ENCODE peak calls at places on chromosome X, in four cellular contexts. One of them, this sample, is unnamed.

GRCh38 chrX:133594156-133594555 is 178.9 kb upstream of the GPC4 start:
- DNase-seq in neuronal stem cell: no peak
- DNase-seq in AG10803: no peak
- DNase-seq in endodermal cell: no peak
- DNase-seq in this sample: peak

GRCh38 chrX:40152706-40153334 is 55.1 kb upstream of the BCOR start:
- DNase-seq in AG10803: no peak
- DNase-seq in neuronal stem cell: no peak
- DNase-seq in endodermal cell: peak
- DNase-seq in this sample: peak

GRCh38 chrX:40056420-40056819 is 41.3 kb downstream of the BCOR start:
- DNase-seq in AG10803: no peak
- DNase-seq in endodermal cell: no peak
- DNase-seq in neuronal stem cell: no peak
- DNase-seq in this sample: no peak

GRCh38 chrX:25219480-25219879 is 203.7 kb upstream of the ARX start:
- DNase-seq in AG10803: no peak
- DNase-seq in endodermal cell: no peak
- DNase-seq in neuronal stem cell: no peak
- DNase-seq in this sample: no peak

GRCh38 chrX:78388663-78389062 is 61.3 kb upstream of the CYSLTR1 start:
- DNase-seq in AG10803: no peak
- DNase-seq in neuronal stem cell: no peak
- DNase-seq in endodermal cell: no peak
- DNase-seq in this sample: no peak

GRCh38 chrX:122625239-122625638 is 558.8 kb upstream of the GRIA3 start:
- DNase-seq in endodermal cell: no peak
- DNase-seq in AG10803: no peak
- DNase-seq in neuronal stem cell: no peak
- DNase-seq in this sample: no peak

GRCh38 chrX:110145854-110146253 is 142.9 kb downstream of the TMEM164 start:
- DNase-seq in endodermal cell: peak
- DNase-seq in neuronal stem cell: no peak
- DNase-seq in AG10803: peak
- DNase-seq in this sample: peak

GRCh38 chrX:63387411-63387810 is 36.3 kb upstream of the SPIN4 start:
- DNase-seq in AG10803: no peak
- DNase-seq in neuronal stem cell: no peak
- DNase-seq in endodermal cell: no peak
- DNase-seq in this sample: no peak

GRCh38 chrX:46029777-46030176 is 515.4 kb downstream of the ZNF674 start:
- DNase-seq in neuronal stem cell: no peak
- DNase-seq in endodermal cell: no peak
- DNase-seq in AG10803: no peak
- DNase-seq in this sample: no peak

GRCh38 chrX:115559672-115560071 is 1.3 kb upstream of the PLS3 start:
- DNase-seq in endodermal cell: no peak
- DNase-seq in AG10803: no peak
- DNase-seq in neuronal stem cell: no peak
- DNase-seq in this sample: no peak

GRCh38 chrX:25034889-25035288 is 19.1 kb upstream of the ARX start:
- DNase-seq in AG10803: peak
- DNase-seq in endodermal cell: peak
- DNase-seq in neuronal stem cell: no peak
- DNase-seq in this sample: peak

GRCh38 chrX:106481341-106481740 is 130.4 kb upstream of the RADX start:
- DNase-seq in endodermal cell: peak
- DNase-seq in neuronal stem cell: peak
- DNase-seq in AG10803: peak
- DNase-seq in this sample: peak

GRCh38 chrX:132876509-132876837 is 82.0 kb downstream of the HS6ST2 start:
- DNase-seq in endodermal cell: peak
- DNase-seq in AG10803: no peak
- DNase-seq in neuronal stem cell: no peak
- DNase-seq in this sample: no peak

GRCh38 chrX:8103655-8104054 is 67.4 kb downstream of the VCX2 start:
- DNase-seq in AG10803: no peak
- DNase-seq in neuronal stem cell: no peak
- DNase-seq in endodermal cell: no peak
- DNase-seq in this sample: no peak

GRCh38 chrX:50158616-50159015 is 42.2 kb downstream of the AKAP4 start:
- DNase-seq in AG10803: no peak
- DNase-seq in endodermal cell: no peak
- DNase-seq in neuronal stem cell: no peak
- DNase-seq in this sample: no peak

GRCh38 chrX:119694601-119695534 is 1.9 kb upstream of the SEPTIN6 start:
- DNase-seq in neuronal stem cell: no peak
- DNase-seq in AG10803: no peak
- DNase-seq in endodermal cell: peak
- DNase-seq in this sample: no peak

GRCh38 chrX:27675493-27675892 is 85.3 kb downstream of the DCAF8L2 start:
- DNase-seq in AG10803: peak
- DNase-seq in neuronal stem cell: no peak
- DNase-seq in endodermal cell: no peak
- DNase-seq in this sample: peak

GRCh38 chrX:6225307-6226052 is 3.2 kb downstream of the NLGN4X start:
- DNase-seq in neuronal stem cell: peak
- DNase-seq in AG10803: no peak
- DNase-seq in endodermal cell: peak
- DNase-seq in this sample: no peak

GRCh38 chrX:68903111-68903510 is 74.3 kb downstream of the EFNB1 start:
- DNase-seq in AG10803: no peak
- DNase-seq in neuronal stem cell: no peak
- DNase-seq in endodermal cell: no peak
- DNase-seq in this sample: no peak

GRCh38 chrX:112769034-112769433 is 71.6 kb downstream of the AMOT start:
- DNase-seq in AG10803: peak
- DNase-seq in endodermal cell: no peak
- DNase-seq in neuronal stem cell: no peak
- DNase-seq in this sample: peak

GRCh38 chrX:19565605-19566004 is 50.3 kb upstream of the MAP3K15 start:
- DNase-seq in endodermal cell: no peak
- DNase-seq in AG10803: no peak
- DNase-seq in neuronal stem cell: no peak
- DNase-seq in this sample: no peak

GRCh38 chrX:19563746-19564145 is 48.4 kb upstream of the MAP3K15 start:
- DNase-seq in endodermal cell: no peak
- DNase-seq in AG10803: no peak
- DNase-seq in neuronal stem cell: no peak
- DNase-seq in this sample: no peak

GRCh38 chrX:19564606-19565005 is 49.3 kb upstream of the MAP3K15 start:
- DNase-seq in AG10803: no peak
- DNase-seq in endodermal cell: no peak
- DNase-seq in neuronal stem cell: no peak
- DNase-seq in this sample: no peak

GRCh38 chrX:19560611-19561010 is 45.3 kb upstream of the MAP3K15 start:
- DNase-seq in neuronal stem cell: no peak
- DNase-seq in endodermal cell: no peak
- DNase-seq in AG10803: no peak
- DNase-seq in this sample: no peak

DNA sequence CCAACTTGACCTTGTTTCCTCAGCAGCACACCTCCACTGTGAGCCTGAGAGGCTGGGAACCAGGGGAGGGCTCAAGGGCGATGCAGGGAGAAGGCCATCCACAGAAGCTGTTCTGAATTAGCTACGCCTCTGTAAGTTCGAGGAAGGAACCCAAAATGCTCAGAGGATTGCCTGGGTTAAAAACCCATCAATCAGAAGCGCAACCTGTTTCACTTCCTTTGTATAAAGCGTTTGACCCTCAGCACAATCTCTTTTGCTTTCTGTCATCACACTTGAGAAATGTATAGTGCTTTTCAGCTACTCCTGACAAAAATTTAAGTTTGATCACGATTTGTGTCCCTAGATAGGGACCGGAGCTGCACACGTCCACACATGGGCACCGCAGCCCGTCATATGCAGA is 48.0 kb upstream of the MAP3K15 start:
- DNase-seq in neuronal stem cell: no peak
- DNase-seq in endodermal cell: no peak
- DNase-seq in AG10803: no peak
- DNase-seq in this sample: no peak
- H3K4me3 ChIP-seq in neuronal stem cell: no peak
- H3K4me3 ChIP-seq in endodermal cell: no peak
- H3K4me3 ChIP-seq in AG10803: no peak
- H3K4me3 ChIP-seq in this sample: no peak

DNA sequence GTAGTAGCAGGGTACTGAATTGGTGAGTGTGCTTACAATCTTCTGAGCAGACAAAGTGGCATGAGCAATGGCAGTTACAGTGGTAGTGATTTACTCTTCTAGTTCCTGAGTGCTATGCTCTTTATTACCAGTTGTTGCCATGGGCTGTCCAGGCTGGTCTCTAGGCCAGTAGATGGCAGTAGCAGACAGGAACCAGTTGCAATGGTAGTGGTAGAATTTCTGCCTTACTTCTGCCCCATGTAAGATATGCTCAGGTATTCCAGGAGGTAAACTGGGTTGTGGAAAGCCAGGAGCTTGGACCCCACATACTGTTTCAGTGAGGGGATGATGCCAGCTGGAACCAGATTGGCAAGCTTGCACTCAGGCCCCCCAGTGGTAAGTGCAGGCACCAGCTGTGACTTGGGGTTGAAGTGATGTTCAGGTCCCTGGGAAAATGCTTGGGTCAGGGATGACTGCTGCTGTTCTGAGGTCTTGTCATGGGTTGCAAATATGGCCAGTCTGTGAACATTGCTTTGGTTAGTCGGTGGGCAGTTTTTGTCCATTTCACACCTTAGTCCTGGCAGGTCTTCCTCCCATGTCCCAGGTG is 63.0 kb upstream of the ZXDB start:
- DNase-seq in endodermal cell: peak
- DNase-seq in AG10803: peak
- DNase-seq in neuronal stem cell: no peak
- DNase-seq in this sample: peak
- H3K4me3 ChIP-seq in endodermal cell: no peak
- H3K4me3 ChIP-seq in AG10803: no peak
- H3K4me3 ChIP-seq in neuronal stem cell: no peak
- H3K4me3 ChIP-seq in this sample: no peak

GRCh38 chrX:33211356-33212254 is at the start of gene DMD:
- DNase-seq in neuronal stem cell: no peak
- DNase-seq in endodermal cell: peak
- DNase-seq in AG10803: peak
- DNase-seq in this sample: no peak

GRCh38 chrX:33204889-33205288 is 6.5 kb downstream of the DMD start:
- DNase-seq in AG10803: no peak
- DNase-seq in neuronal stem cell: no peak
- DNase-seq in endodermal cell: no peak
- DNase-seq in this sample: no peak

GRCh38 chrX:33205321-33205720 is 6.0 kb downstream of the DMD start:
- DNase-seq in endodermal cell: no peak
- DNase-seq in neuronal stem cell: no peak
- DNase-seq in AG10803: no peak
- DNase-seq in this sample: no peak

GRCh38 chrX:33210156-33210555 is 1.2 kb downstream of the DMD start:
- DNase-seq in neuronal stem cell: no peak
- DNase-seq in endodermal cell: no peak
- DNase-seq in AG10803: no peak
- DNase-seq in this sample: no peak

GRCh38 chrX:33207056-33207455 is 4.3 kb downstream of the DMD start:
- DNase-seq in endodermal cell: no peak
- DNase-seq in AG10803: no peak
- DNase-seq in neuronal stem cell: no peak
- DNase-seq in this sample: no peak
- H3K4me3 ChIP-seq in endodermal cell: no peak
- H3K4me3 ChIP-seq in AG10803: no peak
- H3K4me3 ChIP-seq in neuronal stem cell: no peak
- H3K4me3 ChIP-seq in this sample: no peak

GRCh38 chrX:103309860-103310591 is 764 bp downstream of the BEX2 start:
- DNase-seq in endodermal cell: peak
- DNase-seq in neuronal stem cell: no peak
- DNase-seq in AG10803: no peak
- DNase-seq in this sample: no peak

GRCh38 chrX:103310592-103311400 is at the start of gene BEX2:
- DNase-seq in neuronal stem cell: peak
- DNase-seq in endodermal cell: peak
- DNase-seq in AG10803: no peak
- DNase-seq in this sample: peak

GRCh38 chrX:103311401-103311785 is 603 bp upstream of the BEX2 start:
- DNase-seq in endodermal cell: no peak
- DNase-seq in AG10803: no peak
- DNase-seq in neuronal stem cell: no peak
- DNase-seq in this sample: no peak
- H3K4me3 ChIP-seq in endodermal cell: peak
- H3K4me3 ChIP-seq in AG10803: no peak
- H3K4me3 ChIP-seq in neuronal stem cell: no peak
- H3K4me3 ChIP-seq in this sample: no peak

DNA sequence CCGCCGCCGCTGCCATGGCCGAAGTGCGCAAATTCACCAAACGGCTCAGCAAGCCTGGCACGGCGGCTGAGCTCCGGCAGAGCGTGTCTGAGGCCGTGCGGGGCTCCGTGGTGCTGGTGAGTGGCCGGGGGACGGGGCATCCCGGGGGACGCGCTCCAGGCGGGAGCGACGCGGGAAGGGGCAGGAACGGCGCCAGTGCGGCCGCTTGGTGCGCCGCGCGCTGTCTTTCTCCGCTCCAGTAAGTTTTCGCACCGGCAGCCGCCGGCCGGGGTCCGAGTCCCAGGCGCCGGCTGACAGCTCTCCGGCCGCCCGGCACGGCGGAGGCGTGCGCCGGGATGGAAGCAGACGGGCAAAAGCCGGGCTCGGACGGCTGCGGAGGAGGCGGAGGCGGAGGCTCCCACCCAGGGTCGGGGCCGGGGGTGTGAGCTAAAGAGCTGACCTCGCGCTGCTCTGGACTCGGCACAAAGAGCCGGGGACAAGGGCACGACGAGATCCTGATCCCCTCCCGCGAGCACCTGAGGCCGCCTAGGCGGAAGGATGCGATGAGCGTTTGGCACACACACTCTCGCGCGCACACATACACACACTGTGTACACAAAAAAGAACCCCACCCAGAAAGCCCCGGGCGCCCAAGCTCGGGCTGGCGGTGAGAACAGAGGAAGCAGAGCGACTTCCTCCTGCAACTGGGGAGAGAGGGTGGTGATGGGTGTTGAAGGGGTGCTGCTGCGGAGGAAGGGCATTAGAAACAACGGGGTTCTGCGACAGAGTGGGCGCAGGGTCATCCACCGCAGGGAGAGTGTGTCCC is 545 bp downstream of the DOCK11 start:
- DNase-seq in AG10803: no peak
- DNase-seq in neuronal stem cell: no peak
- DNase-seq in endodermal cell: peak
- DNase-seq in this sample: peak
- H3K4me3 ChIP-seq in AG10803: peak
- H3K4me3 ChIP-seq in neuronal stem cell: peak
- H3K4me3 ChIP-seq in endodermal cell: peak
- H3K4me3 ChIP-seq in this sample: peak

GRCh38 chrX:104660092-104660491 is 94.1 kb downstream of the IL1RAPL2 start:
- DNase-seq in endodermal cell: no peak
- DNase-seq in neuronal stem cell: no peak
- DNase-seq in AG10803: no peak
- DNase-seq in this sample: no peak
- H3K4me3 ChIP-seq in endodermal cell: no peak
- H3K4me3 ChIP-seq in neuronal stem cell: no peak
- H3K4me3 ChIP-seq in AG10803: no peak
- H3K4me3 ChIP-seq in this sample: no peak

This sample was measured in GM23248.